ENCODE peak calls at places on chromosomes 3 and 15, in five cellular contexts. J is iris pigment epithelial cell; X is ureter; T is activated CD4-positive, alpha-beta T cell treated with anti-CD3 and anti-CD28 coated beads for 1 hour; A is HuH-7. V is an unnamed sample.

GRCh38 chr15:44009056-44009455 is 182.3 kb downstream of the WDR76 start:
- DNase-seq in J (peak; percentile 73), X (no peak), T (no peak), A (no peak), V (no peak)

GRCh38 chr15:93479679-93480078 is 390.7 kb upstream of the RGMA start:
- DNase-seq in J (no peak), X (no peak), T (no peak), A (no peak), V (no peak)

GRCh38 chr3:160253298-160253697 is 28.1 kb downstream of the C3orf80 start:
- DNase-seq in J (no peak), X (no peak), T (no peak), A (no peak), V (no peak)

GRCh38 chr15:39426552-39427532 is 154.0 kb upstream of the THBS1 start:
- DNase-seq in J (peak; percentile 69), X (no peak), T (peak; percentile 41), A (no peak), V (no peak)

GRCh38 chr3:65919841-65920240 is 118.9 kb downstream of the MAGI1 start:
- DNase-seq in J (no peak), X (no peak), T (no peak), A (no peak), V (no peak)

GRCh38 chr3:190696777-190697501 is 165.6 kb downstream of the GMNC start:
- DNase-seq in J (peak; percentile 38), X (no peak), T (no peak), A (no peak), V (no peak)

GRCh38 chr3:196790636-196791035 is 51.0 kb downstream of the PAK2 start:
- DNase-seq in J (no peak), X (no peak), T (no peak), A (no peak), V (no peak)

GRCh38 chr3:77150759-77151158 is 110.9 kb downstream of the ROBO2 start:
- DNase-seq in J (no peak), X (no peak), T (no peak), A (no peak), V (no peak)

GRCh38 chr15:59205839-59206622 is 612 bp upstream of the LDHAL6B start:
- DNase-seq in J (no peak), X (no peak), T (no peak), A (no peak), V (peak; percentile 57)

GRCh38 chr3:146747928-146748327 is 142.8 kb upstream of the PLSCR5 start:
- DNase-seq in J (peak; percentile 64), X (no peak), T (no peak), A (peak; percentile 5), V (no peak)

V was measured in osteocyte.